ENCODE peak calls at places on chromosomes 12 and 14, in eight cellular contexts. One of them, this sample, is unnamed.

GRCh38 chr14:88312262-88312661 is 10.8 kb downstream of the KCNK10 start:
- DNase-seq in RWPE1: no peak
- DNase-seq in uterus: no peak
- DNase-seq in GM13977: no peak
- DNase-seq in transverse colon: no peak
- DNase-seq in GM12892: no peak
- DNase-seq in RPMI7951: no peak
- DNase-seq in tibial artery: no peak
- DNase-seq in this sample: no peak

GRCh38 chr12:76876696-76877229 is 2.1 kb downstream of the CSRP2 start:
- DNase-seq in RWPE1: peak
- DNase-seq in uterus: no peak
- DNase-seq in GM13977: no peak
- DNase-seq in transverse colon: no peak
- DNase-seq in GM12892: no peak
- DNase-seq in RPMI7951: no peak
- DNase-seq in tibial artery: no peak
- DNase-seq in this sample: no peak

GRCh38 chr12:11108862-11109261 is 16.7 kb upstream of the TAS2R43 start:
- DNase-seq in RWPE1: no peak
- DNase-seq in uterus: no peak
- DNase-seq in GM13977: no peak
- DNase-seq in transverse colon: no peak
- DNase-seq in GM12892: no peak
- DNase-seq in RPMI7951: no peak
- DNase-seq in tibial artery: no peak
- DNase-seq in this sample: no peak

GRCh38 chr14:99389171-99389826 is 91.4 kb downstream of the SETD3 start:
- DNase-seq in RWPE1: peak
- DNase-seq in uterus: no peak
- DNase-seq in GM13977: peak
- DNase-seq in transverse colon: peak
- DNase-seq in GM12892: peak
- DNase-seq in RPMI7951: peak
- DNase-seq in tibial artery: no peak
- DNase-seq in this sample: peak

GRCh38 chr12:118436986-118437385 is 60.6 kb downstream of the SUDS3 start:
- DNase-seq in RWPE1: no peak
- DNase-seq in uterus: no peak
- DNase-seq in GM13977: no peak
- DNase-seq in transverse colon: no peak
- DNase-seq in GM12892: no peak
- DNase-seq in RPMI7951: no peak
- DNase-seq in tibial artery: no peak
- DNase-seq in this sample: no peak

GRCh38 chr12:23376238-23376637 is 573.2 kb downstream of the SOX5 start:
- DNase-seq in RWPE1: no peak
- DNase-seq in uterus: no peak
- DNase-seq in GM13977: no peak
- DNase-seq in transverse colon: no peak
- DNase-seq in GM12892: no peak
- DNase-seq in RPMI7951: no peak
- DNase-seq in tibial artery: no peak
- DNase-seq in this sample: no peak

GRCh38 chr12:6606331-6607131 is 648 bp downstream of the CHD4 start:
- DNase-seq in RWPE1: no peak
- DNase-seq in uterus: peak
- DNase-seq in GM13977: peak
- DNase-seq in transverse colon: peak
- DNase-seq in GM12892: peak
- DNase-seq in RPMI7951: peak
- DNase-seq in tibial artery: peak
- DNase-seq in this sample: peak

GRCh38 chr14:72699852-72700257 is 194.0 kb downstream of the DPF3 start:
- DNase-seq in RWPE1: no peak
- DNase-seq in uterus: no peak
- DNase-seq in GM13977: no peak
- DNase-seq in transverse colon: no peak
- DNase-seq in GM12892: no peak
- DNase-seq in RPMI7951: peak
- DNase-seq in tibial artery: peak
- DNase-seq in this sample: no peak

GRCh38 chr12:49225551-49226166 is 36.8 kb upstream of the TUBA1A start:
- DNase-seq in RWPE1: no peak
- DNase-seq in uterus: no peak
- DNase-seq in GM13977: no peak
- DNase-seq in transverse colon: peak
- DNase-seq in GM12892: no peak
- DNase-seq in RPMI7951: peak
- DNase-seq in tibial artery: peak
- DNase-seq in this sample: no peak

GRCh38 chr12:62698701-62699101 is 232.1 kb downstream of the MON2 start:
- DNase-seq in RWPE1: no peak
- DNase-seq in uterus: no peak
- DNase-seq in GM13977: no peak
- DNase-seq in transverse colon: no peak
- DNase-seq in GM12892: no peak
- DNase-seq in RPMI7951: peak
- DNase-seq in tibial artery: no peak
- DNase-seq in this sample: no peak

GRCh38 chr12:14059538-14059937 is 78.1 kb upstream of the GRIN2B start:
- DNase-seq in RWPE1: peak
- DNase-seq in uterus: no peak
- DNase-seq in GM13977: no peak
- DNase-seq in transverse colon: no peak
- DNase-seq in GM12892: no peak
- DNase-seq in RPMI7951: no peak
- DNase-seq in tibial artery: no peak
- DNase-seq in this sample: no peak

GRCh38 chr12:121005346-121005815 is 10.9 kb downstream of the C12orf43 start:
- DNase-seq in RWPE1: no peak
- DNase-seq in uterus: no peak
- DNase-seq in GM13977: peak
- DNase-seq in transverse colon: peak
- DNase-seq in GM12892: no peak
- DNase-seq in RPMI7951: peak
- DNase-seq in tibial artery: no peak
- DNase-seq in this sample: peak

GRCh38 chr12:103495783-103496456 is at the start of gene C12orf42:
- DNase-seq in RWPE1: no peak
- DNase-seq in uterus: no peak
- DNase-seq in GM13977: peak
- DNase-seq in transverse colon: peak
- DNase-seq in GM12892: no peak
- DNase-seq in RPMI7951: peak
- DNase-seq in tibial artery: no peak
- DNase-seq in this sample: peak

GRCh38 chr12:124027753-124028559 is 54.9 kb downstream of the ZNF664 start:
- DNase-seq in RWPE1: no peak
- DNase-seq in uterus: no peak
- DNase-seq in GM13977: no peak
- DNase-seq in transverse colon: no peak
- DNase-seq in GM12892: no peak
- DNase-seq in RPMI7951: no peak
- DNase-seq in tibial artery: no peak
- DNase-seq in this sample: no peak

GRCh38 chr12:5078423-5078822 is 34.7 kb downstream of the KCNA5 start:
- DNase-seq in RWPE1: no peak
- DNase-seq in uterus: no peak
- DNase-seq in GM13977: no peak
- DNase-seq in transverse colon: no peak
- DNase-seq in GM12892: no peak
- DNase-seq in RPMI7951: peak
- DNase-seq in tibial artery: peak
- DNase-seq in this sample: no peak

GRCh38 chr12:64618953-64619590 is 8.8 kb downstream of the RASSF3 start:
- DNase-seq in RWPE1: no peak
- DNase-seq in uterus: no peak
- DNase-seq in GM13977: peak
- DNase-seq in transverse colon: no peak
- DNase-seq in GM12892: no peak
- DNase-seq in RPMI7951: peak
- DNase-seq in tibial artery: no peak
- DNase-seq in this sample: no peak

GRCh38 chr12:126139355-126139754 is 1074.1 kb downstream of the AACS start:
- DNase-seq in RWPE1: no peak
- DNase-seq in uterus: no peak
- DNase-seq in GM13977: no peak
- DNase-seq in transverse colon: no peak
- DNase-seq in GM12892: no peak
- DNase-seq in RPMI7951: no peak
- DNase-seq in tibial artery: no peak
- DNase-seq in this sample: no peak

GRCh38 chr14:76271371-76271770 is 104.6 kb upstream of the ESRRB start:
- DNase-seq in RWPE1: no peak
- DNase-seq in uterus: no peak
- DNase-seq in GM13977: no peak
- DNase-seq in transverse colon: no peak
- DNase-seq in GM12892: no peak
- DNase-seq in RPMI7951: no peak
- DNase-seq in tibial artery: peak
- DNase-seq in this sample: no peak

This sample was measured in Calu3.